ENCODE peak calls at places on chromosomes 7 and 10, in four cellular contexts. Y is K562, G is GM12878, U is H1. L is an unnamed sample.

GRCh38 chr7:134332892-134333291 is 16.2 kb upstream of the SLC35B4 start:
- DNase-seq in Y (no peak), G (no peak), U (no peak), L (no peak)

GRCh38 chr7:20559883-20560282 is 55.6 kb upstream of the ABCB5 start:
- DNase-seq in Y (no peak), G (no peak), U (no peak), L (no peak)

GRCh38 chr7:27647052-27647451 is 15.6 kb downstream of the HIBADH start:
- DNase-seq in Y (no peak), G (no peak), U (no peak), L (no peak)

GRCh38 chr10:132063432-132063831 is 2.3 kb upstream of the JAKMIP3 start:
- DNase-seq in Y (no peak), G (no peak), U (no peak), L (no peak)

GRCh38 chr10:5540886-5541285 is 16.1 kb downstream of the CALML3 start:
- DNase-seq in Y (no peak), G (no peak), U (no peak), L (no peak)

GRCh38 chr10:68099736-68100135 is 9.6 kb upstream of the MYPN start:
- DNase-seq in Y (no peak), G (no peak), U (no peak), L (no peak)

GRCh38 chr10:18501198-18501597 is 150.2 kb downstream of the NSUN6 start:
- DNase-seq in Y (no peak), G (peak; percentile 50), U (no peak), L (no peak)

GRCh38 chr7:23469150-23469960 is 936 bp downstream of the IGF2BP3 start:
- DNase-seq in Y (peak; percentile 77), G (no peak), U (no peak), L (peak; percentile 84)

GRCh38 chr7:139623518-139623917 is 100.0 kb downstream of the CLEC2L start:
- DNase-seq in Y (peak; percentile 65), G (no peak), U (no peak), L (no peak)

GRCh38 chr10:80581469-80581835 is 43.8 kb downstream of the SH2D4B start:
- DNase-seq in Y (no peak), G (no peak), U (no peak), L (no peak)

GRCh38 chr7:29113384-29114102 is 32.8 kb downstream of the CPVL start:
- DNase-seq in Y (no peak), G (no peak), U (peak; percentile 27), L (no peak)

GRCh38 chr10:110042891-110043290 is 35.1 kb downstream of the ADD3 start:
- DNase-seq in Y (no peak), G (no peak), U (no peak), L (no peak)

GRCh38 chr7:25148772-25149575 is 23.9 kb upstream of the CYCS start:
- DNase-seq in Y (no peak), G (no peak), U (no peak), L (no peak)

GRCh38 chr7:18119985-18120384 is 92.3 kb upstream of the PRPS1L1 start:
- DNase-seq in Y (no peak), G (no peak), U (no peak), L (no peak)

GRCh38 chr7:112176693-112177415 is 29.3 kb downstream of the DOCK4 start:
- DNase-seq in Y (no peak), G (no peak), U (no peak), L (no peak)

GRCh38 chr10:31586708-31587107 is 267.7 kb downstream of the ZEB1 start:
- DNase-seq in Y (no peak), G (no peak), U (no peak), L (no peak)
- H2AFZ ChIP-seq in Y (no peak overlapping the region), G (no peak overlapping the region), U (no peak overlapping the region), L (no peak overlapping the region)

DNA sequence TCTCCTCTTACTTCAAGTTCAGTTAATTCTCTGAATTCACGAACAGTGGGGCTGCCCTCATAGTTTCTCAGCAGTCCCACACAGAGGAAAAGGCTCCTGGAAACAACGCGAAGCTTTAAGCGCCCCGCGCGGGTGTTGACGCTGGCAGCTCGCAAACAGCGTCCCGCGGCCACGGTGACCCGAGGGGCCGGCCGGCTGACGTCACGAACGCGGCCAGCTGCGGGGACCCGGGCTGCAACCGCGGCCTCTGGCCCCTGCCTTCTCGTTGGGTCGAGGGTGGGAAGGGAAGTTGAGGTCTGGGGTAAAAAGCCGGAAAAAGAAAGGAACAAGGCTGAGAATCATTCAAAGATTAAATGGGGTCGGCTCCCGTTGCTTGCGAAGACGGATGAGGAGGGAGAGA is 7.2 kb upstream of the FEZF1 start:
- DNase-seq in Y (no peak), G (no peak), U (no peak), L (peak; percentile 45)
- TF ChIP-seq NRF1 in Y (no peak), G (no peak), U (no peak), L (no peak)

GRCh38 chr7:128202287-128202957 is 38.7 kb upstream of the LEP start:
- DNase-seq in Y (no peak), G (no peak), U (no peak), L (peak; percentile 27)
- H3K4me3 ChIP-seq in Y (no peak overlapping the region), G (no peak overlapping the region), U (no peak overlapping the region), L (no peak overlapping the region)

GRCh38 chr10:100816671-100817070 is 71.3 kb downstream of the PAX2 start:
- DNase-seq in Y (no peak), G (no peak), U (no peak), L (no peak)

GRCh38 chr10:100817268-100817839 is 72.0 kb downstream of the PAX2 start:
- DNase-seq in Y (peak; percentile 13), G (no peak), U (no peak), L (no peak)

GRCh38 chr10:100823194-100823593 is 77.8 kb downstream of the PAX2 start:
- DNase-seq in Y (no peak), G (no peak), U (no peak), L (no peak)

GRCh38 chr10:100814751-100815474 is 69.5 kb downstream of the PAX2 start:
- DNase-seq in Y (no peak), G (no peak), U (no peak), L (no peak)

DNA sequence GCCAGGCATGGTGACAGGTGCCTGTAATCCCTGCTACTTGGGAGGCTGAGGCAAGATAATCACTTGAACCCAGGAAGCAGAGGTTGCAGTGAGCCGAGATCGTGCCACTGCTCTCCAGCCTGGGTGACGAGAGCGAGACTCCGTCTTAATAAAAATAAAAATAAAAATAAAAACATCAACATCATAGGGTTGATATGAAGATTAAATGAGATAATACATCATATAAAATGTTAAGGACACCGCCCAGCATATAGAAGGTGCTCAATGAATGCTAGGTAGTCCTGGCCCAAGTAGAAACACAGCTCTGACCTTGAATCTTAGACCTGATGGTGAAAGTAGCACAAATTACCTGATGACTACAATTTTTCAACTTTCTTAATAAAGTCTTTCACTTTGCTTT is 74.0 kb downstream of the PAX2 start:
- DNase-seq in Y (no peak), G (no peak), U (no peak), L (no peak)
- H2AFZ ChIP-seq in Y (no peak overlapping the region), G (no peak overlapping the region), U (no peak overlapping the region), L (no peak overlapping the region)

GRCh38 chr7:42745357-42746022 is 166.4 kb downstream of the C7orf25 start:
- DNase-seq in Y (peak; percentile 35), G (no peak), U (no peak), L (peak; percentile 23)
- TF ChIP-seq NRF1 in Y (no peak), G (no peak), U (no peak), L (no peak)

DNA sequence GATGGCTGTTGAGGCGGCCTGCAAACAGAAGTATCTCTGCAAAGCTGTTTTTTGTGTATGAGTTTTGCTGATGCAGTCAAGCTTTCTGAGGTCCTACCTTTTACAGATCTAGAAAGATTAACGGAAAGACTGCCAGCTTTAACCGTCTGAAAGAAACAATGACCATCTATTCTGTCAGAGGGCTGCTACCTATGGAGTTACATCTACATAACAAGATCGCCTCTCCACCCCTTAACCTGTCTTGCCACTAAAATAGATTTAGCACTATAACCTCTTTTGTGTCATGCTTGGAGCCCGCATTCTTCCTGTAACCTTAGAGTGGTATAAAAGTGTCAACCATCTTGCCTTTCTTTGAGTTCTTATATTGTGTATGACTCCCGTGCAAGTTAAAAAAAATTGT is 291.2 kb downstream of the POM121L12 start:
- DNase-seq in Y (no peak), G (no peak), U (peak; percentile 39), L (no peak)
- H3K4me3 ChIP-seq in Y (no peak overlapping the region), G (no peak overlapping the region), U (no peak overlapping the region), L (no peak overlapping the region)

DNA sequence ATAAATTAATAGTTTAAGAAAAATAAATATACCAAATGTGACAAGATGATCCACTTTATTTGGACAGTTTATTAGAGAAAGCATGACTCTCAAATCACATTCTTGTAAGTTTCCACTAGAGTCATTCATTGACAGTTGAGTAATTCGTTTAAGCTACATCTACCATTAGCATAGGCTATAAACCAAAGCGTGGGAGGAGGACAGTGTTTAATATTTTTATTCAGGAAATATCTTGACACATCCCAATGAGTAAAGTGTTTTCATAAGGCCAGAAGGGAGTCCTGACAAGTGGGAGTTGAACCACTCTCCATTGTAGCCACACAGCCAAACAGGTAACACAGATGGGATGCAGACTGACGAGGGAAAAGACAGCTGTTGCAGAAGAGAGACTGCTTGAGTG is 386.5 kb upstream of the SEMA3D start:
- DNase-seq in Y (no peak), G (no peak), U (no peak), L (no peak)
- H2AFZ ChIP-seq in Y (no peak overlapping the region), G (no peak overlapping the region), U (no peak overlapping the region), L (peak overlapping the region; percentile 12)

L was measured in SK-N-SH.